ENCODE peak calls at places on chromosomes 3 and 15, in eight cellular contexts. One of them, this sample, is unnamed.
A peak's percentile ranks its signal among the peaks of the same experiment; 100 is the strongest.

GRCh38 chr15:101481917-101482525 is 7.5 kb downstream of the PCSK6 start:
- DNase-seq in foreskin fibroblast: no peak
- DNase-seq in fibroblast of lung: no peak
- DNase-seq in progenitor cell of endocrine pancreas: no peak
- DNase-seq in dorsolateral prefrontal cortex: peak; percentile 23
- DNase-seq in glutamatergic neuron: no peak
- DNase-seq in AG04450: no peak
- DNase-seq in Caco-2: no peak
- DNase-seq in this sample: no peak

GRCh38 chr15:81939604-81940440 is 106.0 kb downstream of the MEX3B start:
- DNase-seq in AG04450: peak; percentile 24
- DNase-seq in foreskin fibroblast: peak; percentile 75
- DNase-seq in progenitor cell of endocrine pancreas: no peak
- DNase-seq in Caco-2: no peak
- DNase-seq in glutamatergic neuron: no peak
- DNase-seq in fibroblast of lung: peak; percentile 43
- DNase-seq in dorsolateral prefrontal cortex: no peak
- DNase-seq in this sample: no peak

GRCh38 chr3:109050591-109051167 is 67.3 kb downstream of the MORC1 start:
- DNase-seq in progenitor cell of endocrine pancreas: no peak
- DNase-seq in glutamatergic neuron: peak; percentile 17
- DNase-seq in foreskin fibroblast: peak; percentile 0
- DNase-seq in AG04450: no peak
- DNase-seq in dorsolateral prefrontal cortex: no peak
- DNase-seq in fibroblast of lung: peak; percentile 11
- DNase-seq in Caco-2: no peak
- DNase-seq in this sample: no peak

GRCh38 chr3:36548712-36549111 is 168.4 kb downstream of the STAC start:
- DNase-seq in Caco-2: no peak
- DNase-seq in glutamatergic neuron: no peak
- DNase-seq in progenitor cell of endocrine pancreas: no peak
- DNase-seq in foreskin fibroblast: no peak
- DNase-seq in AG04450: no peak
- DNase-seq in dorsolateral prefrontal cortex: no peak
- DNase-seq in fibroblast of lung: no peak
- DNase-seq in this sample: no peak

GRCh38 chr15:42101861-42102260 is 7.5 kb upstream of the PLA2G4D start:
- DNase-seq in AG04450: no peak
- DNase-seq in progenitor cell of endocrine pancreas: no peak
- DNase-seq in foreskin fibroblast: no peak
- DNase-seq in Caco-2: no peak
- DNase-seq in dorsolateral prefrontal cortex: no peak
- DNase-seq in glutamatergic neuron: no peak
- DNase-seq in fibroblast of lung: peak; percentile 43
- DNase-seq in this sample: no peak

GRCh38 chr3:127263037-127263436 is 24.8 kb downstream of the PRR20G start:
- DNase-seq in Caco-2: no peak
- DNase-seq in foreskin fibroblast: no peak
- DNase-seq in fibroblast of lung: no peak
- DNase-seq in dorsolateral prefrontal cortex: no peak
- DNase-seq in progenitor cell of endocrine pancreas: no peak
- DNase-seq in glutamatergic neuron: no peak
- DNase-seq in AG04450: no peak
- DNase-seq in this sample: no peak

GRCh38 chr3:46851364-46852328 is 11.6 kb downstream of the MYL3 start:
- DNase-seq in Caco-2: peak; percentile 27
- DNase-seq in AG04450: no peak
- DNase-seq in glutamatergic neuron: peak; percentile 5
- DNase-seq in dorsolateral prefrontal cortex: peak; percentile 15
- DNase-seq in fibroblast of lung: no peak
- DNase-seq in progenitor cell of endocrine pancreas: no peak
- DNase-seq in foreskin fibroblast: no peak
- DNase-seq in this sample: no peak

GRCh38 chr15:65330934-65331645 is 26.6 kb downstream of the RNU5B-1 start:
- DNase-seq in fibroblast of lung: no peak
- DNase-seq in foreskin fibroblast: no peak
- DNase-seq in glutamatergic neuron: peak; percentile 7
- DNase-seq in dorsolateral prefrontal cortex: no peak
- DNase-seq in progenitor cell of endocrine pancreas: no peak
- DNase-seq in Caco-2: no peak
- DNase-seq in AG04450: no peak
- DNase-seq in this sample: no peak

GRCh38 chr15:79418693-79419279 is 13.3 kb upstream of the MINAR1 start:
- DNase-seq in glutamatergic neuron: no peak
- DNase-seq in progenitor cell of endocrine pancreas: no peak
- DNase-seq in foreskin fibroblast: no peak
- DNase-seq in Caco-2: no peak
- DNase-seq in AG04450: no peak
- DNase-seq in fibroblast of lung: peak; percentile 16
- DNase-seq in dorsolateral prefrontal cortex: peak; percentile 58
- DNase-seq in this sample: no peak

DNA sequence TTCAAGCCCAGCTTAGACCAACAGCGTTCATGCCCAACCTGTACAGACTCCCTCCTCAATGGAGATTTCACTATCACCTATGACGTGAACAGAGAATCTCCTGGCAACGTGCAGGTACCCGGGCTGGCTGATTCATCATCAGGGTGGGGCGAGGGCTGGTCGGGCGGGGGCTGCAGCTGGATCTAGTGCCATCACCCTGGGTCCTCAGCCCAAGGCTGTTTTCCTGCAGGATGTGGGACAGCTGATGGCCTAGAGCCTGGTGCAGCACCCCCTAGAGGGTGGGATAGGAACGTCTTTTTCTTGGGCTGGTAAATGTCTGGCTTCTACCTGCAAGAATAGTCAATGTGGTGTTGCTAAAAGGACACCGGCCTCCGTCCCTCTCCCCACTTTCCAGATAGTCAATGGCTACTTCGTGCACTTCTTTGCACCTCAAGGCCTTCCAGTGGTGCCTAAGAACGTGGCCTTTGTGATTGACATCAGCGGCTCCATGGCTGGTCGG is 4.4 kb downstream of the ITIH3 start:
- DNase-seq in glutamatergic neuron: peak; percentile 49
- DNase-seq in progenitor cell of endocrine pancreas: no peak
- DNase-seq in foreskin fibroblast: peak; percentile 17
- DNase-seq in dorsolateral prefrontal cortex: no peak
- DNase-seq in fibroblast of lung: no peak
- DNase-seq in Caco-2: no peak
- DNase-seq in AG04450: no peak
- DNase-seq in this sample: peak; percentile 23
- TF ChIP-seq CTCF in glutamatergic neuron: peak; percentile 60
- TF ChIP-seq CTCF in progenitor cell of endocrine pancreas: peak; percentile 53
- TF ChIP-seq CTCF in foreskin fibroblast: peak; percentile 31
- TF ChIP-seq CTCF in dorsolateral prefrontal cortex: peak; percentile 21
- TF ChIP-seq CTCF in fibroblast of lung: peak; percentile 41
- TF ChIP-seq CTCF in Caco-2: peak; percentile 5
- TF ChIP-seq CTCF in AG04450: peak; percentile 36
- TF ChIP-seq CTCF in this sample: peak; percentile 45

GRCh38 chr3:21486381-21486935 is 264.6 kb downstream of the ZNF385D start:
- DNase-seq in foreskin fibroblast: peak; percentile 44
- DNase-seq in glutamatergic neuron: no peak
- DNase-seq in Caco-2: no peak
- DNase-seq in fibroblast of lung: peak; percentile 67
- DNase-seq in progenitor cell of endocrine pancreas: no peak
- DNase-seq in AG04450: no peak
- DNase-seq in dorsolateral prefrontal cortex: no peak
- DNase-seq in this sample: no peak

GRCh38 chr3:21487520-21487919 is 263.5 kb downstream of the ZNF385D start:
- DNase-seq in dorsolateral prefrontal cortex: no peak
- DNase-seq in progenitor cell of endocrine pancreas: no peak
- DNase-seq in glutamatergic neuron: no peak
- DNase-seq in fibroblast of lung: no peak
- DNase-seq in Caco-2: no peak
- DNase-seq in foreskin fibroblast: peak; percentile 46
- DNase-seq in AG04450: no peak
- DNase-seq in this sample: no peak

GRCh38 chr3:21484323-21485154 is 266.5 kb downstream of the ZNF385D start:
- DNase-seq in fibroblast of lung: peak; percentile 71
- DNase-seq in AG04450: peak; percentile 34
- DNase-seq in dorsolateral prefrontal cortex: peak; percentile 43
- DNase-seq in progenitor cell of endocrine pancreas: peak; percentile 41
- DNase-seq in glutamatergic neuron: peak; percentile 61
- DNase-seq in Caco-2: peak; percentile 43
- DNase-seq in foreskin fibroblast: peak; percentile 85
- DNase-seq in this sample: peak; percentile 12
- TF ChIP-seq CTCF in fibroblast of lung: peak; percentile 86
- TF ChIP-seq CTCF in AG04450: peak; percentile 77
- TF ChIP-seq CTCF in dorsolateral prefrontal cortex: peak; percentile 51
- TF ChIP-seq CTCF in progenitor cell of endocrine pancreas: peak; percentile 78
- TF ChIP-seq CTCF in glutamatergic neuron: peak; percentile 48
- TF ChIP-seq CTCF in Caco-2: peak; percentile 64
- TF ChIP-seq CTCF in foreskin fibroblast: peak; percentile 74
- TF ChIP-seq CTCF in this sample: no peak

GRCh38 chr15:90891346-90891949 is 7.1 kb downstream of the FES start:
- DNase-seq in Caco-2: no peak
- DNase-seq in dorsolateral prefrontal cortex: no peak
- DNase-seq in fibroblast of lung: no peak
- DNase-seq in foreskin fibroblast: no peak
- DNase-seq in progenitor cell of endocrine pancreas: no peak
- DNase-seq in glutamatergic neuron: no peak
- DNase-seq in AG04450: no peak
- DNase-seq in this sample: no peak

GRCh38 chr15:90892498-90893174 is 8.3 kb downstream of the FES start:
- DNase-seq in glutamatergic neuron: no peak
- DNase-seq in dorsolateral prefrontal cortex: no peak
- DNase-seq in progenitor cell of endocrine pancreas: no peak
- DNase-seq in AG04450: no peak
- DNase-seq in fibroblast of lung: no peak
- DNase-seq in foreskin fibroblast: no peak
- DNase-seq in Caco-2: no peak
- DNase-seq in this sample: no peak

GRCh38 chr15:90893175-90894090 is 9.1 kb downstream of the FES start:
- DNase-seq in fibroblast of lung: no peak
- DNase-seq in dorsolateral prefrontal cortex: no peak
- DNase-seq in AG04450: no peak
- DNase-seq in foreskin fibroblast: no peak
- DNase-seq in glutamatergic neuron: no peak
- DNase-seq in Caco-2: no peak
- DNase-seq in progenitor cell of endocrine pancreas: no peak
- DNase-seq in this sample: no peak

GRCh38 chr15:90892023-90892422 is 7.7 kb downstream of the FES start:
- DNase-seq in glutamatergic neuron: no peak
- DNase-seq in fibroblast of lung: no peak
- DNase-seq in AG04450: no peak
- DNase-seq in Caco-2: no peak
- DNase-seq in progenitor cell of endocrine pancreas: no peak
- DNase-seq in dorsolateral prefrontal cortex: no peak
- DNase-seq in foreskin fibroblast: no peak
- DNase-seq in this sample: no peak

DNA sequence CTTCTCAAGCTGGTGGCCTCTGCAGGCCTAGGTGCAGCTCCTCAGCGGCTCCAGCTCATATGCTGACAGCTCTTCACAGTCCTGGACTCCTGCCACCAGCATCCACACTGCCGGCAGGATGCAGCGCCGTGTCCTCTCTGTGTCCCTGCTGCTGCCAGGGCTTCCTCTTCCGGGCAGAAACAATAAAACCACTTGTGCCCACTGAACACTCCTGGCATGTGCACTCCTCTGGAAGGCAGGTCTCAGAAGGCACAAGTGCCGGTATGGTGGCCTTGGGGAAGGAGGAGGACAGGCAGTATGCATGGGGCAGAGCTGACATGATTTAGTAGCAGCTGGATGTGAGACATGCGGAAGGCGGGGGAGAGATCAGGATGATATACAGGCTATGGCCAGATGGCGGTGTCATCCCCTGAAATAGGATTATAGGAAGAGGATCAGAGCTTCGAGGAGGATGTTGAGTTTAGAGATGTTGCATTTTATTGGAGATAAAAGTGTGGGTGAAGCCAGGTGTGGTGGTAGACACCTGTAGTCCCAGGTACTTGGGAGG is 7.5 kb upstream of the MAN2A2 start:
- DNase-seq in foreskin fibroblast: peak; percentile 63
- DNase-seq in dorsolateral prefrontal cortex: peak; percentile 80
- DNase-seq in progenitor cell of endocrine pancreas: no peak
- DNase-seq in fibroblast of lung: no peak
- DNase-seq in glutamatergic neuron: peak; percentile 46
- DNase-seq in AG04450: no peak
- DNase-seq in Caco-2: no peak
- DNase-seq in this sample: no peak
- TF ChIP-seq CTCF in foreskin fibroblast: no peak
- TF ChIP-seq CTCF in dorsolateral prefrontal cortex: peak; percentile 44
- TF ChIP-seq CTCF in progenitor cell of endocrine pancreas: no peak
- TF ChIP-seq CTCF in fibroblast of lung: no peak
- TF ChIP-seq CTCF in glutamatergic neuron: peak; percentile 34
- TF ChIP-seq CTCF in AG04450: peak; percentile 16
- TF ChIP-seq CTCF in Caco-2: peak; percentile 8
- TF ChIP-seq CTCF in this sample: no peak

GRCh38 chr3:38165722-38166387 is 518 bp downstream of the OXSR1 start:
- DNase-seq in foreskin fibroblast: peak; percentile 38
- DNase-seq in dorsolateral prefrontal cortex: no peak
- DNase-seq in fibroblast of lung: peak; percentile 11
- DNase-seq in progenitor cell of endocrine pancreas: peak; percentile 50
- DNase-seq in glutamatergic neuron: peak; percentile 74
- DNase-seq in AG04450: no peak
- DNase-seq in Caco-2: peak; percentile 59
- DNase-seq in this sample: peak; percentile 84

GRCh38 chr3:38164966-38165721 is at the start of gene OXSR1:
- DNase-seq in dorsolateral prefrontal cortex: peak; percentile 98
- DNase-seq in glutamatergic neuron: peak; percentile 94
- DNase-seq in AG04450: peak; percentile 99
- DNase-seq in Caco-2: peak; percentile 99
- DNase-seq in foreskin fibroblast: peak; percentile 100
- DNase-seq in progenitor cell of endocrine pancreas: peak; percentile 87
- DNase-seq in fibroblast of lung: peak; percentile 100
- DNase-seq in this sample: peak; percentile 98

GRCh38 chr3:38164136-38164965 is 986 bp upstream of the OXSR1 start:
- DNase-seq in Caco-2: no peak
- DNase-seq in dorsolateral prefrontal cortex: no peak
- DNase-seq in progenitor cell of endocrine pancreas: no peak
- DNase-seq in AG04450: no peak
- DNase-seq in fibroblast of lung: no peak
- DNase-seq in glutamatergic neuron: no peak
- DNase-seq in foreskin fibroblast: no peak
- DNase-seq in this sample: peak; percentile 70

GRCh38 chr3:38158472-38158871 is 6.9 kb upstream of the OXSR1 start:
- DNase-seq in dorsolateral prefrontal cortex: no peak
- DNase-seq in AG04450: no peak
- DNase-seq in Caco-2: no peak
- DNase-seq in glutamatergic neuron: no peak
- DNase-seq in fibroblast of lung: no peak
- DNase-seq in progenitor cell of endocrine pancreas: no peak
- DNase-seq in foreskin fibroblast: no peak
- DNase-seq in this sample: no peak

DNA sequence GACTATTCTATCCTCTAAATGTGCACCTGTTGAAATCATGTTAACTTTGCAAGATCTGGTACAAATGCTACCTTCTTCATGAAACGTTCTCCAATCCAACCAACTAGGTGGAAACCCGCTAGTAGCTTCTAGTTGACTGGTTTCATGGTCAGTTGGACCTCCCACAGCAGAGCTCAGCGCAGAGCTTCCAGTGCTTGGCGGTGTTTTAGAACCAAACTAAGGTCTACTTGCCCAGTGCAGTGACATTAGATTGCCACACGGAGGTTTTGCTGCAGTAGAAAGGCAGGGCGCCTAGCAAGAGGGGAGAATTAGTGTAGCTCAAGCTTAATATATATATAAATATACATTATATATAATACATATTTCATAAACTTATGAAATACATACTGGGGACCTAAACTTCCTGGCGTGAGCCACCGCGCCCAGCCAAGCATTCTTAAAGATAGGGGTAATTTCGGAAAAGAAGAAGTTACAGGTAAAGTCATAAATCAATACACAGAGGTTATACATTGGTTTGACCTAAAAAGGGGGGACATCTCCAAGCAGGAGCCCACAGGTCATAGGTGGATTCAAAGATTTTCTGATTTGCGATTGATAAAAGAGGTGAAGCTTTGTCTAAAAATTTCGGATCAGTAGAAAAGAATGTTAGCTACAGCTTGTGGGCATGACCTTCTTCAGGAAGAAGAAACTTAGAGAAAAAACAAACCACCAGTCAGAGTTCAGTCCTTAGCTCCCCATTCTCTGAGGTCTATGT is 2.0 kb upstream of the OXSR1 start:
- DNase-seq in foreskin fibroblast: no peak
- DNase-seq in Caco-2: no peak
- DNase-seq in AG04450: no peak
- DNase-seq in fibroblast of lung: no peak
- DNase-seq in dorsolateral prefrontal cortex: no peak
- DNase-seq in glutamatergic neuron: no peak
- DNase-seq in progenitor cell of endocrine pancreas: no peak
- DNase-seq in this sample: no peak
- TF ChIP-seq CTCF in foreskin fibroblast: no peak
- TF ChIP-seq CTCF in Caco-2: no peak
- TF ChIP-seq CTCF in AG04450: no peak
- TF ChIP-seq CTCF in fibroblast of lung: no peak
- TF ChIP-seq CTCF in dorsolateral prefrontal cortex: no peak
- TF ChIP-seq CTCF in glutamatergic neuron: no peak
- TF ChIP-seq CTCF in progenitor cell of endocrine pancreas: peak; percentile 26
- TF ChIP-seq CTCF in this sample: no peak

This sample was measured in mucosa of descending colon.